ENCODE peak calls at places on chromosomes 7 and 10, in four cellular contexts. W, C, D and Y are unnamed samples.

GRCh38 chr7:2921748-2922147 is 77.6 kb upstream of the GNA12 start:
- DNase-seq in W (no peak), C (no peak), D (peak), Y (no peak)

GRCh38 chr10:17756557-17757208 is 4.7 kb downstream of the TMEM236 start:
- DNase-seq in W (peak), C (no peak), D (peak), Y (no peak)

GRCh38 chr10:30028006-30028441 is 31.4 kb downstream of the JCAD start:
- DNase-seq in W (no peak), C (peak), D (no peak), Y (no peak)

GRCh38 chr7:132030161-132030568 is 473.7 kb upstream of the PODXL start:
- DNase-seq in W (no peak), C (peak), D (no peak), Y (no peak)

GRCh38 chr7:1705856-1706255 is 35.8 kb downstream of the ELFN1 start:
- DNase-seq in W (no peak), C (no peak), D (no peak), Y (no peak)

GRCh38 chr7:143131777-143132176 is at the start of gene PIP:
- DNase-seq in W (no peak), C (no peak), D (no peak), Y (no peak)

GRCh38 chr7:5421626-5422323 is 1.9 kb downstream of the TNRC18 start:
- DNase-seq in W (no peak), C (peak), D (peak), Y (peak)

GRCh38 chr7:30836991-30837390 is 65.8 kb downstream of the MINDY4 start:
- DNase-seq in W (no peak), C (no peak), D (no peak), Y (no peak)

GRCh38 chr7:20183086-20183485 is 34.1 kb downstream of the MACC1 start:
- DNase-seq in W (no peak), C (no peak), D (no peak), Y (no peak)

GRCh38 chr7:90599892-90600555 is 3.9 kb downstream of the CDK14 start:
- DNase-seq in W (peak), C (no peak), D (no peak), Y (peak)

GRCh38 chr7:100604078-100604975 is 2.2 kb downstream of the PCOLCE start:
- DNase-seq in W (peak), C (peak), D (no peak), Y (peak)